ENCODE peak calls at places on chromosomes 5 and 9, in five cellular contexts. N is A172; H is esophagus squamous epithelium; L is CD8-positive, alpha-beta T cell; A is NCI-H187 treated with DMSO at 0.1 percent for 48 hours. Z is an unnamed sample.

GRCh38 chr5:166926098-166926497 is 1365.3 kb upstream of the WWC1 start:
- DNase-seq in L (no peak), N (no peak), A (no peak), H (no peak), Z (peak; percentile 23)

GRCh38 chr5:168023190-168023589 is 268.3 kb upstream of the WWC1 start:
- DNase-seq in N (no peak), L (no peak), A (no peak), H (no peak), Z (peak; percentile 93)

GRCh38 chr5:139862313-139862712 is 66.7 kb downstream of the PSD2 start:
- DNase-seq in A (no peak), L (no peak), N (no peak), H (no peak), Z (no peak)

GRCh38 chr9:127633216-127633615 is 21.1 kb downstream of the STXBP1 start:
- DNase-seq in N (no peak), H (no peak), L (no peak), A (no peak), Z (no peak)

GRCh38 chr5:64462391-64462790 is 43.4 kb upstream of the RGS7BP start:
- DNase-seq in N (no peak), L (no peak), H (no peak), A (no peak), Z (no peak)

GRCh38 chr9:74663456-74663855 is 166.3 kb downstream of the RORB start:
- DNase-seq in H (no peak), L (no peak), N (no peak), A (no peak), Z (peak; percentile 11)

GRCh38 chr5:158421329-158421728 is 562.4 kb upstream of the CLINT1 start:
- DNase-seq in A (no peak), L (no peak), H (no peak), N (no peak), Z (no peak)

GRCh38 chr5:156474251-156474650 is 147.3 kb downstream of the SGCD start:
- DNase-seq in A (no peak), H (no peak), N (no peak), L (no peak), Z (no peak)

GRCh38 chr9:128724744-128725211 is 851 bp upstream of the ZDHHC12 start:
- DNase-seq in H (no peak), N (peak; percentile 94), A (peak; percentile 7), L (no peak), Z (peak; percentile 72)

GRCh38 chr9:5549671-5550650 is 39.6 kb downstream of the PDCD1LG2 start:
- DNase-seq in A (no peak), H (no peak), L (no peak), N (no peak), Z (peak; percentile 14)

GRCh38 chr9:70111042-70111602 is 67.5 kb downstream of the MAMDC2 start:
- DNase-seq in L (peak; percentile 54), A (no peak), N (peak; percentile 82), H (no peak), Z (peak; percentile 61)

Z was measured in MG63.